ENCODE peak calls at places on chromosomes 7 and 10, in nine cellular contexts. R is esophagus muscularis mucosa, S is hepatocyte, A is MM.1S, J is A549, T is dorsolateral prefrontal cortex, P is upper lobe of right lung, V is IMR-90, N is kidney. W is an unnamed sample.

GRCh38 chr10:109934958-109935793 is 11.9 kb upstream of the XPNPEP1 start:
- DNase-seq in R (no peak), S (no peak), A (no peak), J (no peak), T (no peak), P (no peak), V (peak), N (no peak), W (peak)

GRCh38 chr10:91551856-91552255 is 81.0 kb downstream of the PPP1R3C start:
- DNase-seq in R (no peak), S (peak), A (no peak), J (peak), T (no peak), P (no peak), V (peak), N (peak), W (peak)

GRCh38 chr7:131143869-131144268 is 183.8 kb upstream of the MKLN1 start:
- DNase-seq in R (no peak), S (no peak), A (no peak), J (no peak), T (no peak), P (no peak), V (no peak), N (no peak), W (no peak)

GRCh38 chr10:52232561-52233350 is 81.3 kb upstream of the DKK1 start:
- DNase-seq in R (no peak), S (no peak), A (no peak), J (peak), T (no peak), P (no peak), V (no peak), N (no peak), W (no peak)

GRCh38 chr7:114922652-114923402 is 933 bp downstream of the MDFIC start:
- DNase-seq in R (no peak), S (peak), A (peak), J (peak), T (no peak), P (peak), V (peak), N (peak), W (peak)

GRCh38 chr10:118870467-118871243 is 115.9 kb upstream of the CACUL1 start:
- DNase-seq in R (peak), S (peak), A (no peak), J (peak), T (peak), P (no peak), V (peak), N (peak), W (peak)

GRCh38 chr10:115665549-115665948 is 572.4 kb downstream of the ATRNL1 start:
- DNase-seq in R (no peak), S (no peak), A (no peak), J (no peak), T (no peak), P (no peak), V (no peak), N (no peak), W (no peak)

GRCh38 chr7:50504646-50505546 is 54.7 kb upstream of the FIGNL1 start:
- DNase-seq in R (no peak), S (no peak), A (no peak), J (no peak), T (no peak), P (peak), V (no peak), N (no peak), W (peak)

GRCh38 chr7:17015575-17015974 is 133.8 kb upstream of the AGR3 start:
- DNase-seq in R (no peak), S (no peak), A (no peak), J (no peak), T (no peak), P (no peak), V (peak), N (no peak), W (peak)

GRCh38 chr10:79239930-79240713 is 107.1 kb upstream of the PPIF start:
- DNase-seq in R (no peak), S (peak), A (no peak), J (no peak), T (no peak), P (no peak), V (no peak), N (peak), W (no peak)

GRCh38 chr10:99443483-99443882 is 13.1 kb upstream of the GOT1 start:
- DNase-seq in R (no peak), S (no peak), A (no peak), J (no peak), T (no peak), P (no peak), V (no peak), N (no peak), W (no peak)

GRCh38 chr10:34731885-34732701 is 83.0 kb downstream of the PARD3 start:
- DNase-seq in R (peak), S (no peak), A (no peak), J (no peak), T (no peak), P (no peak), V (peak), N (no peak), W (peak)

GRCh38 chr10:28939352-28940157 is 262.2 kb downstream of the BAMBI start:
- DNase-seq in R (no peak), S (peak), A (no peak), J (peak), T (no peak), P (peak), V (peak), N (peak), W (peak)

GRCh38 chr10:110426294-110427153 is 71.2 kb upstream of the DUSP5 start:
- DNase-seq in R (no peak), S (no peak), A (no peak), J (peak), T (no peak), P (peak), V (peak), N (no peak), W (peak)

GRCh38 chr10:32298066-32298812 is 48.7 kb downstream of the EPC1 start:
- DNase-seq in R (no peak), S (no peak), A (no peak), J (peak), T (no peak), P (no peak), V (peak), N (no peak), W (peak)

GRCh38 chr10:24208661-24209420 is at the start of gene KIAA1217:
- DNase-seq in R (no peak), S (peak), A (peak), J (no peak), T (no peak), P (peak), V (peak), N (peak), W (peak)

GRCh38 chr10:111017093-111017492 is 59.7 kb upstream of the ADRA2A start:
- DNase-seq in R (no peak), S (no peak), A (no peak), J (no peak), T (no peak), P (no peak), V (no peak), N (no peak), W (no peak)

GRCh38 chr7:50762337-50762736 is 20.4 kb downstream of the GRB10 start:
- DNase-seq in R (no peak), S (no peak), A (no peak), J (no peak), T (no peak), P (no peak), V (no peak), N (no peak), W (no peak)

GRCh38 chr7:44188480-44189225 is 586 bp downstream of the GCK start:
- DNase-seq in R (no peak), S (no peak), A (no peak), J (no peak), T (no peak), P (peak), V (no peak), N (no peak), W (no peak)

GRCh38 chr10:13882112-13882711 is 295.4 kb downstream of the PRPF18 start:
- DNase-seq in R (no peak), S (no peak), A (no peak), J (no peak), T (no peak), P (no peak), V (peak), N (no peak), W (peak)

GRCh38 chr7:119256446-119257131 is 1016.4 kb upstream of the KCND2 start:
- DNase-seq in R (no peak), S (no peak), A (no peak), J (no peak), T (no peak), P (no peak), V (no peak), N (no peak), W (no peak)

GRCh38 chr7:66505531-66506451 is 122.9 kb upstream of the KCTD7 start:
- DNase-seq in R (peak), S (no peak), A (no peak), J (no peak), T (no peak), P (no peak), V (no peak), N (peak), W (no peak)

GRCh38 chr10:101601541-101601940 is 13.4 kb downstream of the DPCD start:
- DNase-seq in R (no peak), S (no peak), A (no peak), J (no peak), T (no peak), P (peak), V (no peak), N (peak), W (no peak)

GRCh38 chr7:42237891-42238531 is 1.0 kb upstream of the GLI3 start:
- DNase-seq in R (no peak), S (peak), A (peak), J (no peak), T (no peak), P (peak), V (peak), N (peak), W (peak)

GRCh38 chr10:63702107-63702506 is 180.9 kb downstream of the REEP3 start:
- DNase-seq in R (no peak), S (no peak), A (no peak), J (no peak), T (no peak), P (no peak), V (no peak), N (no peak), W (no peak)

GRCh38 chr10:128078136-128078969 is 47.9 kb downstream of the MKI67 start:
- DNase-seq in R (no peak), S (peak), A (peak), J (peak), T (no peak), P (peak), V (peak), N (no peak), W (peak)
- TF ChIP-seq CTCF in R (peak), S (peak), A (peak), J (peak), T (peak), P (peak), V (peak), N (peak), W (peak)

GRCh38 chr7:49247759-49248158 is 323.4 kb downstream of the CDC14C start:
- DNase-seq in R (no peak), S (no peak), A (no peak), J (no peak), T (no peak), P (no peak), V (no peak), N (no peak), W (no peak)
- H3K4me3 ChIP-seq in R (no peak), S (no peak), A (no peak), J (no peak), T (no peak), P (no peak), V (no peak), N (no peak), W (no peak)

GRCh38 chr10:66586073-66586472 is 339.8 kb upstream of the LRRTM3 start:
- DNase-seq in R (no peak), S (peak), A (peak), J (no peak), T (no peak), P (no peak), V (peak), N (no peak), W (peak)
- TF ChIP-seq CTCF in R (no peak), S (peak), A (peak), J (no peak), T (no peak), P (no peak), V (peak), N (no peak), W (peak)

GRCh38 chr7:103795787-103796186 is 193.7 kb downstream of the RELN start:
- DNase-seq in R (no peak), S (no peak), A (no peak), J (no peak), T (no peak), P (no peak), V (no peak), N (no peak), W (no peak)

GRCh38 chr7:103791894-103792293 is 197.6 kb downstream of the RELN start:
- DNase-seq in R (no peak), S (no peak), A (no peak), J (no peak), T (no peak), P (no peak), V (no peak), N (no peak), W (no peak)

GRCh38 chr7:103795112-103795511 is 194.3 kb downstream of the RELN start:
- DNase-seq in R (no peak), S (no peak), A (no peak), J (no peak), T (no peak), P (no peak), V (peak), N (no peak), W (no peak)

GRCh38 chr7:103794424-103794823 is 195.0 kb downstream of the RELN start:
- DNase-seq in R (no peak), S (no peak), A (no peak), J (no peak), T (no peak), P (no peak), V (no peak), N (no peak), W (no peak)

DNA sequence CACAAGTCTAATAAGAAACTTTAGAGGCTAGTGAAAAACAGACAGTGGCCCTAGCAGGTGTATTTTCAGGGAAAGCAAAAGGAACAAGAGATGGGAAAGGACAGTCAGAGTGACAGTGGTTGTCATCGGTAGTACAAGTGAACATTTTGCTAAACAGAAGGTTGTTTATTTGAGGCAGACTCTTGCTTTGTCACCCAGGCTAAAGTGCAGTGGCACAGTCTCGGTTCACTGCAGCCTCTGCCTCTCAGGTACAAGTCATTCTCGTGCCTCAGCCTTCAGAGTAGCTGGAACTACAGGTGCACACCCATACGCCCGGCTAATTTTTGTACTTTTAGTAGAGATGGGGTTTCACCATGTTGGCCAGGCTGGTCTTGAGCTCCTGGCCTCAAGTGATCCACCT is 195.8 kb downstream of the RELN start:
- DNase-seq in R (no peak), S (no peak), A (no peak), J (no peak), T (no peak), P (no peak), V (no peak), N (no peak), W (no peak)
- H3K4me3 ChIP-seq in R (no peak), S (no peak), A (no peak), J (no peak), T (no peak), P (no peak), V (no peak), N (no peak), W (no peak)

DNA sequence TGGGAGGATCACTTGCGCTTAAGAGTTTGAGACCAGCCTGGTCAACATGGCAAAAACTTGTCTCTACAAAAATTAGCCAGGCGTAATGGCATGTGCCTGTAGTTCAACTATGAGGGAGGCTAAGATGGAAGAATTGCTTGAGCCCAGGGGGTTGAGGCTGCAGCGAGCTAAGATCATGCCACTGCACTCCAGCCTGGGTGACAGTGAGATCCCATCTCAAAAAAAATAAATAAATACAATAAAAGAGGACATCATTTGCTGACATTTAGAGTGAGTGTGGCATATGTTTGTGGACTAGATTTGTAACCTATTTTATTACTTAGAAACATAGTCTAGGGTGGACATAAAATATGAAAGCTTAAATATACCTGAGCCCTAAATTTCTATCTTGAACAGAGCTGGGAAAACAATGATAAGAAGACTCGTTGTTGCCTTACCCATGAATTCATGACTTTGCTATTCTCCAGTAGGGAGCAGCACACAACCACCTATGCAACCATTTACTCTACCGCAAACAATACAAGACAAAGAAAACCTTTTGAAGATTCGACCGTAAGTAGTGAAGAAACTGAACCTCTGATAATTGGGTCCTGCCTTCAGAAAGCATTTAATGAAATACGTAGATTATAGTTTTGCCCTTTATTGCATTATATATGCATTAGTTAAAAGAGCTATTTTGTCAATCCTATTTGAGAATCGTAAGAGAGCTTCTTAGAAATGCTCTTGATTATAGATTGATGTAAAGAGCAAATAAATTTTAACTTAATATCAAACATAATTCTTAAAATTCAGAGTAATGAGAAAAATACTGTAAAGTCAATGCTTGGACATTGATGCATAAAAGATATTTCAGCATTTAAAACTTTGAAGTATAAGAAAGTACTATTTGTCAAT is 83.5 kb downstream of the GNAT3 start:
- DNase-seq in R (no peak), S (peak), A (peak), J (peak), T (no peak), P (no peak), V (peak), N (no peak), W (peak)
- TF ChIP-seq CTCF in R (peak), S (peak), A (peak), J (peak), T (peak), P (peak), V (peak), N (peak), W (peak)

W was measured in AG10803.